ENCODE peak calls at places on chromosomes 7 and 10, in five cellular contexts. R is pancreas; F is CD8-positive, alpha-beta memory T cell; Z is HCT116; A is kidney. W is an unnamed sample.

GRCh38 chr10:130727766-130728490 is 583.6 kb downstream of the TCERG1L start:
- DNase-seq in R (no peak), F (no peak), Z (no peak), A (peak; percentile 43), W (no peak)

GRCh38 chr7:95723583-95724180 is 48.7 kb upstream of the DYNC1I1 start:
- DNase-seq in R (peak; percentile 32), F (no peak), Z (peak; percentile 51), A (no peak), W (no peak)

GRCh38 chr7:156184164-156184563 is 371.9 kb upstream of the SHH start:
- DNase-seq in R (no peak), F (no peak), Z (no peak), A (no peak), W (no peak)

GRCh38 chr10:13399236-13399635 is 51.1 kb upstream of the SEPHS1 start:
- DNase-seq in R (no peak), F (no peak), Z (no peak), A (no peak), W (no peak)

GRCh38 chr10:62076872-62077271 is 175.4 kb downstream of the ARID5B start:
- DNase-seq in R (no peak), F (peak; percentile 17), Z (no peak), A (no peak), W (no peak)

GRCh38 chr10:30170814-30171213 is 111.4 kb upstream of the JCAD start:
- DNase-seq in R (no peak), F (no peak), Z (no peak), A (no peak), W (no peak)

GRCh38 chr10:113424304-113424721 is 128.5 kb upstream of the HABP2 start:
- DNase-seq in R (no peak), F (no peak), Z (no peak), A (no peak), W (no peak)

GRCh38 chr7:130242198-130243014 is 24.3 kb upstream of the CPA2 start:
- DNase-seq in R (peak; percentile 66), F (peak; percentile 62), Z (peak; percentile 24), A (no peak), W (peak; percentile 18)

GRCh38 chr7:140316165-140316661 is 82.1 kb downstream of the SLC37A3 start:
- DNase-seq in R (peak; percentile 72), F (no peak), Z (peak; percentile 19), A (peak; percentile 92), W (no peak)

GRCh38 chr7:114264029-114264428 is 150.6 kb upstream of the FOXP2 start:
- DNase-seq in R (no peak), F (no peak), Z (no peak), A (no peak), W (no peak)

GRCh38 chr10:70379581-70380176 is 2.7 kb downstream of the LRRC20 start:
- DNase-seq in R (no peak), F (no peak), Z (no peak), A (no peak), W (no peak)

GRCh38 chr7:93160410-93160809 is 12.2 kb upstream of the SAMD9L start:
- DNase-seq in R (no peak), F (no peak), Z (no peak), A (no peak), W (no peak)

GRCh38 chr10:132313865-132314264 is 6.1 kb upstream of the STK32C start:
- DNase-seq in R (no peak), F (no peak), Z (no peak), A (no peak), W (no peak)

GRCh38 chr10:62395892-62396291 is 21.7 kb downstream of the ZNF365 start:
- DNase-seq in R (no peak), F (no peak), Z (no peak), A (no peak), W (no peak)

GRCh38 chr7:30473393-30473775 is 5.2 kb downstream of the NOD1 start:
- DNase-seq in R (no peak), F (no peak), Z (no peak), A (no peak), W (no peak)

GRCh38 chr7:98250789-98251188 is 1.2 kb downstream of the TECPR1 start:
- DNase-seq in R (no peak), F (peak; percentile 70), Z (no peak), A (no peak), W (peak; percentile 66)

GRCh38 chr10:11178606-11179221 is 161.0 kb downstream of the CELF2 start:
- DNase-seq in R (peak; percentile 45), F (peak; percentile 89), Z (no peak), A (no peak), W (peak; percentile 89)

GRCh38 chr7:48691788-48692187 is 232.6 kb upstream of the CDC14C start:
- DNase-seq in R (no peak), F (no peak), Z (no peak), A (no peak), W (no peak)

GRCh38 chr10:45151467-45152214 is 150.9 kb downstream of the ZNF22 start:
- DNase-seq in R (no peak), F (no peak), Z (no peak), A (no peak), W (no peak)

GRCh38 chr10:44864637-44865288 is 46.4 kb upstream of the TMEM72 start:
- DNase-seq in R (peak; percentile 87), F (peak; percentile 79), Z (peak; percentile 60), A (peak; percentile 96), W (peak; percentile 75)

GRCh38 chr7:27178366-27178765 is 4.2 kb upstream of the HOXA10 start:
- DNase-seq in R (no peak), F (no peak), Z (no peak), A (no peak), W (no peak)

GRCh38 chr7:72781631-72782030 is 46.4 kb downstream of the TYW1B start:
- DNase-seq in R (no peak), F (no peak), Z (no peak), A (no peak), W (no peak)

GRCh38 chr7:87779806-87780205 is 96.4 kb downstream of the SLC25A40 start:
- DNase-seq in R (no peak), F (no peak), Z (no peak), A (no peak), W (no peak)

GRCh38 chr10:97928897-97929296 is 79.3 kb downstream of the GOLGA7B start:
- DNase-seq in R (no peak), F (no peak), Z (no peak), A (no peak), W (no peak)

GRCh38 chr10:97936126-97936525 is 86.5 kb downstream of the GOLGA7B start:
- DNase-seq in R (no peak), F (no peak), Z (no peak), A (no peak), W (no peak)

GRCh38 chr10:97937054-97937453 is 87.4 kb downstream of the GOLGA7B start:
- DNase-seq in R (no peak), F (no peak), Z (no peak), A (no peak), W (no peak)

GRCh38 chr10:97931041-97931440 is 81.4 kb downstream of the GOLGA7B start:
- DNase-seq in R (no peak), F (no peak), Z (no peak), A (no peak), W (no peak)

DNA sequence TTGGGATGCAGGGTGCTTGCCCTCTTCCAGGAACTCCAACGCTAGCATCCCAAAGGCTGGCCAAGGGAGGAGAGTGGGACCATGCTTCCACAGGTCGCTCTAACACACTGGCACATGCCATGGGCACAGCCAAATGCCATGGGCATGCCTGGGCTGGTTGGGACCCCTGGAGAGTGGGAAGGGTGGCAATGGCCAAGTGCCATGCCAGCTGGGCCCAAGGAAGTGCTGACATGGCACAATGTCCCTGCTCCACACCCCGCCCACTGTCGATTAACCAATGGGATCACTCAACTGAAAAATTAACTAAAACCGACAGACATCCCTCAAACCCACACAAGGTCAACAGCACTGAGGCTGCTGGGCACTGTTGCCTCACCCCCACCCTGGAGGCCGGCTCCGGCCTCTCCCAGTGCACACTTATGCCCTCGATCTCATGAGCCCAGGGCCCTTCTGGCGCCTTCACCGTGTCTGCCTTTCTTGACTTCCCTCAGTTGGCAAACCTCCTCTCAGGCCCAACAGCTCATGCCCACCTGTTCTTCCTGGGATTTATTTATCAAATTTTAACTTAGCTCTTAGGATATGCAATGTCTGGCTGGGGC is 83.4 kb downstream of the GOLGA7B start:
- DNase-seq in R (no peak), F (no peak), Z (no peak), A (no peak), W (no peak)
- H3K27ac ChIP-seq in R (no peak overlapping the region), F (no peak overlapping the region), Z (no peak overlapping the region), A (no peak overlapping the region), W (no peak overlapping the region)

GRCh38 chr10:68781613-68782574 is 45.4 kb upstream of the STOX1 start:
- DNase-seq in R (no peak), F (no peak), Z (no peak), A (no peak), W (no peak)
- H3K36me3 ChIP-seq in R (no peaks in the 10 kb centered on the region), F (peaks cover 24% of the 10 kb centered on the region), Z (peaks cover 35% of the 10 kb centered on the region), A (peaks cover 53% of the 10 kb centered on the region), W (peaks cover 41% of the 10 kb centered on the region)

DNA sequence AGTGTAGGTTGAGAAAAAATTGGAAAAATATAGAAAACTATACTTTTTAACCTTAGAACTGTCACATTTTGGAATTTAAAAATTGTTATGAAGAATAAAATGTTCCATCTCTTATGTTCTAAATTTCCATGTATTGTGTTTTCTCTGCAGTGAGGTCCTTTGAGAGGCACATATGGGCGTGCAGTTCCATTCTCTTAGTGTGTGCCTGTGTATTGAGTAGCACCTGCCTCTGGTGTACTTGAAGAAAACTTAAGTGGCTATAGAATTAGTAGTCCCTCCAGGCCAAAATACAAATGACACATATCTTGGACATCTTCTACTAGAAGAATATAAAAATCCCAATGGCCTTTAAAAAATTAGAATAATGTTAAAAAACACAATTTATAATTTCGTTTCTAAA is 149.2 kb downstream of the BICC1 start:
- DNase-seq in R (no peak), F (no peak), Z (no peak), A (no peak), W (no peak)
- H3K27ac ChIP-seq in R (no peak overlapping the region), F (no peak overlapping the region), Z (no peak overlapping the region), A (no peak overlapping the region), W (no peak overlapping the region)

GRCh38 chr7:148819697-148820332 is 64.3 kb downstream of the EZH2 start:
- DNase-seq in R (no peak), F (no peak), Z (no peak), A (no peak), W (no peak)
- H3K36me3 ChIP-seq in R (no peaks in the 10 kb centered on the region), F (no peaks in the 10 kb centered on the region), Z (peaks cover 41% of the 10 kb centered on the region), A (no peaks in the 10 kb centered on the region), W (no peaks in the 10 kb centered on the region)

GRCh38 chr7:100370303-100370702 is 3.0 kb upstream of the PILRA start:
- DNase-seq in R (no peak), F (no peak), Z (no peak), A (peak; percentile 16), W (no peak)

GRCh38 chr7:100370746-100371145 is 2.5 kb upstream of the PILRA start:
- DNase-seq in R (no peak), F (no peak), Z (no peak), A (peak; percentile 15), W (no peak)

GRCh38 chr7:100367251-100367620 is 6.1 kb upstream of the PILRA start:
- DNase-seq in R (no peak), F (no peak), Z (no peak), A (peak; percentile 37), W (no peak)

GRCh38 chr7:100367676-100368613 is 5.3 kb upstream of the PILRA start:
- DNase-seq in R (no peak), F (no peak), Z (no peak), A (peak; percentile 59), W (no peak)

DNA sequence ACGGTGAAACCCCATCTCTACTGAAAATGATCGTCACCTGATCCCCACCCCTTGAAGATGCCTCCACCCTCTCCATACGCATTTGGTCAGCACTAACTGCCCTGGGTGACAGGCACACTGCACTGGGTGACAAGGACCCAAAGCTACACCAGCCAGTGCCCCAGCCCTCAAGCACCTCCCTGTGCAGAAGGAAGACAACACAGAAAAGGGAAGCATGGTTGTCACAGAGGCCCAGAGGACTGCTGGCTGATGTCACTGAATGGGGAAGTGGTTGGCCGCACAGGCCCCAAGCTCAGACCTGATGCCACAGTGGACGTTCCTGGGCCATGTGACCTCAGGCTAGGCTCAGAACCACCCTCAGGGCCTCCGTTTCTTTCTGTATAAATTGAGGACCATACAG is 4.2 kb upstream of the PILRA start:
- DNase-seq in R (peak; percentile 62), F (no peak), Z (no peak), A (peak; percentile 77), W (no peak)
- H3K27ac ChIP-seq in R (no peak overlapping the region), F (peak overlapping the region; percentile 6), Z (no peak overlapping the region), A (no peak overlapping the region), W (no peak overlapping the region)

W was measured in CD4-positive, alpha-beta memory T cell.